ENCODE peak calls at places on chromosomes 2 and 18, in seven cellular contexts. L is tibial nerve; T is NCI-H82; F is EL; R is T-helper 1 cell; M is cardiac fibroblast; G is activated T-cell treated with anti-CD3 and anti-CD28 coated beads, Interleukin-2, amount 50 U/mL, for 1 hour. A is an unnamed sample.
A peak's percentile ranks its signal among the peaks of the same experiment; 100 is the strongest.

GRCh38 chr2:119659601-119660342 is 19.2 kb upstream of the TMEM177 start:
- DNase-seq in L (peak; percentile 26), T (peak; percentile 76), F (peak; percentile 31), R (no peak), M (peak; percentile 65), G (peak; percentile 32), A (peak; percentile 32)

GRCh38 chr2:144456680-144457079 is 63.2 kb downstream of the ZEB2 start:
- DNase-seq in L (peak; percentile 55), T (peak; percentile 55), F (peak; percentile 84), R (no peak), M (peak; percentile 98), G (no peak), A (peak; percentile 93)

GRCh38 chr2:231530099-231531085 is at the start of gene NMUR1:
- DNase-seq in L (peak; percentile 38), T (peak; percentile 77), F (peak; percentile 36), R (peak; percentile 64), M (peak; percentile 12), G (peak; percentile 77), A (no peak)

GRCh38 chr2:96977631-96978195 is 8.7 kb downstream of the FAM178B start:
- DNase-seq in L (no peak), T (no peak), F (peak; percentile 65), R (no peak), M (peak; percentile 66), G (peak; percentile 49), A (peak; percentile 30)

GRCh38 chr2:16256601-16257000 is 316.3 kb downstream of the MYCN start:
- DNase-seq in L (no peak), T (no peak), F (no peak), R (no peak), M (no peak), G (no peak), A (no peak)

GRCh38 chr2:188527110-188527509 is 235.4 kb downstream of the GULP1 start:
- DNase-seq in L (no peak), T (peak; percentile 21), F (peak; percentile 17), R (no peak), M (peak; percentile 53), G (no peak), A (peak; percentile 12)

GRCh38 chr18:11167778-11168177 is 18.4 kb upstream of the PIEZO2 start:
- DNase-seq in L (no peak), T (no peak), F (peak; percentile 44), R (no peak), M (peak; percentile 31), G (no peak), A (no peak)

GRCh38 chr18:74541703-74542555 is 7.6 kb downstream of the CNDP1 start:
- DNase-seq in L (no peak), T (no peak), F (no peak), R (no peak), M (peak; percentile 31), G (no peak), A (no peak)

GRCh38 chr2:164719996-164720941 is 99.0 kb upstream of the GRB14 start:
- DNase-seq in L (no peak), T (no peak), F (peak; percentile 46), R (no peak), M (peak; percentile 81), G (no peak), A (no peak)

GRCh38 chr2:235658371-235659174 is 164.7 kb downstream of the AGAP1 start:
- DNase-seq in L (no peak), T (peak; percentile 84), F (no peak), R (no peak), M (no peak), G (no peak), A (no peak)

GRCh38 chr2:189569295-189569925 is 11.2 kb downstream of the SLC40A1 start:
- DNase-seq in L (no peak), T (no peak), F (peak; percentile 14), R (no peak), M (peak; percentile 26), G (no peak), A (no peak)

GRCh38 chr18:8501044-8501443 is 108.2 kb upstream of the RAB12 start:
- DNase-seq in L (no peak), T (no peak), F (no peak), R (no peak), M (no peak), G (no peak), A (no peak)